ENCODE peak calls at places on chromosomes 4 and X, in four cellular contexts. F is left cardiac atrium, A is NCI-H1092, O is GM10248. J is an unnamed sample.

GRCh38 chr4:180827610-180828009 is 1415.6 kb upstream of the TENM3 start:
- DNase-seq in O (no peak), F (no peak), A (no peak), J (no peak)

GRCh38 chr4:108047199-108047598 is 57.5 kb downstream of the HADH start:
- DNase-seq in A (no peak), O (no peak), F (no peak), J (no peak)

GRCh38 chr4:3524349-3524748 is 7.9 kb downstream of the LRPAP1 start:
- DNase-seq in O (no peak), F (peak), A (no peak), J (no peak)

GRCh38 chrX:20531667-20532066 is 265.0 kb upstream of the RPS6KA3 start:
- DNase-seq in O (no peak), A (no peak), F (no peak), J (no peak)

GRCh38 chr4:145533011-145533410 is 51.4 kb downstream of the SMAD1 start:
- DNase-seq in A (no peak), F (no peak), O (no peak), J (no peak)

GRCh38 chrX:45322820-45323219 is 122.1 kb upstream of the DIPK2B start:
- DNase-seq in A (no peak), F (no peak), O (no peak), J (no peak)

GRCh38 chrX:124217289-124218251 is 114.9 kb upstream of the TEX13D start:
- DNase-seq in F (peak), O (peak), A (no peak), J (peak)

GRCh38 chr4:661231-661630 is 12.8 kb downstream of the ATP5ME start:
- DNase-seq in A (no peak), F (no peak), O (no peak), J (no peak)

GRCh38 chr4:53490161-53490915 is 100.9 kb downstream of the LNX1 start:
- DNase-seq in F (no peak), A (no peak), O (no peak), J (no peak)

GRCh38 chr4:117488692-117489091 is 403.3 kb upstream of the TRAM1L1 start:
- DNase-seq in F (no peak), O (no peak), A (no peak), J (no peak)

GRCh38 chr4:169815606-169816005 is 57.9 kb upstream of the HPF1 start:
- DNase-seq in F (no peak), A (no peak), O (no peak), J (no peak)

GRCh38 chr4:133866328-133866699 is 335.3 kb downstream of the PABPC4L start:
- DNase-seq in A (no peak), F (no peak), O (no peak), J (no peak)

GRCh38 chr4:168787801-168788200 is 222.3 kb downstream of the CBR4 start:
- DNase-seq in F (no peak), O (no peak), A (no peak), J (no peak)

GRCh38 chrX:100685997-100686305 is 42.0 kb downstream of the SRPX2 start:
- DNase-seq in A (no peak), F (no peak), O (no peak), J (no peak)

GRCh38 chrX:34805951-34806350 is 136.6 kb upstream of the FAM47B start:
- DNase-seq in O (no peak), A (no peak), F (no peak), J (no peak)

GRCh38 chrX:17369294-17369693 is 5.7 kb upstream of the NHS start:
- DNase-seq in F (no peak), A (no peak), O (no peak), J (no peak)

GRCh38 chrX:19334945-19335626 is 8.6 kb upstream of the PDHA1 start:
- DNase-seq in A (no peak), O (peak), F (no peak), J (peak)

GRCh38 chr4:8210631-8211030 is 11.5 kb downstream of the SH3TC1 start:
- DNase-seq in O (no peak), F (no peak), A (no peak), J (no peak)

GRCh38 chrX:123728554-123728953 is 4.3 kb downstream of the THOC2 start:
- DNase-seq in F (no peak), O (no peak), A (no peak), J (no peak)

GRCh38 chr4:42906906-42907774 is 14.6 kb downstream of the GRXCR1 start:
- DNase-seq in A (no peak), O (no peak), F (no peak), J (no peak)

GRCh38 chr4:140790765-140791164 is 34.6 kb upstream of the TBC1D9 start:
- DNase-seq in O (peak), F (peak), A (no peak), J (no peak)

GRCh38 chr4:41143721-41144379 is 70.5 kb downstream of the APBB2 start:
- DNase-seq in O (no peak), A (no peak), F (no peak), J (no peak)

GRCh38 chrX:49266536-49267445 is 2.3 kb upstream of the FOXP3 start:
- DNase-seq in A (no peak), F (no peak), O (no peak), J (no peak)

GRCh38 chr4:25098964-25099843 is 61.0 kb downstream of the SEPSECS start:
- DNase-seq in F (peak), A (peak), O (no peak), J (no peak)

GRCh38 chr4:180932365-180933001 is 1310.7 kb upstream of the TENM3 start:
- DNase-seq in F (no peak), O (no peak), A (no peak), J (no peak)

GRCh38 chr4:158018831-158019230 is 154.0 kb downstream of the GASK1B start:
- DNase-seq in F (no peak), O (no peak), A (no peak), J (no peak)

GRCh38 chrX:107537815-107538214 is 88.4 kb downstream of the FRMPD3 start:
- DNase-seq in O (peak), F (no peak), A (no peak), J (peak)

GRCh38 chrX:56766554-56767412 is 37.7 kb downstream of the NBDY start:
- DNase-seq in F (no peak), A (no peak), O (no peak), J (no peak)